ENCODE peak calls at places on chromosome 10, in eight cellular contexts. G, X, F, M, I, B, Y and A are unnamed samples.
A peak's percentile ranks its signal among the peaks of the same experiment; 100 is the strongest.

GRCh38 chr10:71239946-71240795 is 27.8 kb downstream of the UNC5B start:
- DNase-seq in G (no peak), X (peak; percentile 33), F (no peak), M (no peak), I (no peak), B (no peak), Y (no peak), A (no peak)

GRCh38 chr10:24920907-24921881 is 31.2 kb downstream of the PRTFDC1 start:
- DNase-seq in G (peak; percentile 97), X (no peak), F (peak; percentile 99), M (peak; percentile 97), I (peak; percentile 56), B (no peak), Y (peak; percentile 96), A (no peak)

GRCh38 chr10:71984798-71985388 is 20.7 kb downstream of the CHST3 start:
- DNase-seq in G (no peak), X (no peak), F (no peak), M (no peak), I (no peak), B (no peak), Y (no peak), A (no peak)

GRCh38 chr10:62388328-62388727 is 14.2 kb downstream of the ZNF365 start:
- DNase-seq in G (no peak), X (no peak), F (no peak), M (no peak), I (peak; percentile 63), B (no peak), Y (no peak), A (no peak)

GRCh38 chr10:10826125-10826524 is 191.5 kb upstream of the CELF2 start:
- DNase-seq in G (peak; percentile 81), X (no peak), F (peak; percentile 97), M (peak; percentile 97), I (no peak), B (no peak), Y (peak; percentile 77), A (no peak)

GRCh38 chr10:119474606-119475005 is 67.9 kb downstream of the RGS10 start:
- DNase-seq in G (no peak), X (no peak), F (no peak), M (no peak), I (no peak), B (no peak), Y (no peak), A (no peak)

GRCh38 chr10:88186335-88186734 is 322.9 kb downstream of the PTEN start:
- DNase-seq in G (no peak), X (no peak), F (peak; percentile 87), M (peak; percentile 67), I (no peak), B (no peak), Y (peak; percentile 39), A (no peak)

GRCh38 chr10:126663328-126663727 is 7.2 kb downstream of the C10orf90 start:
- DNase-seq in G (peak; percentile 89), X (no peak), F (no peak), M (peak; percentile 97), I (peak; percentile 86), B (no peak), Y (peak; percentile 75), A (no peak)

GRCh38 chr10:124097883-124098282 is 4.5 kb upstream of the CHST15 start:
- DNase-seq in G (no peak), X (no peak), F (no peak), M (no peak), I (no peak), B (no peak), Y (no peak), A (no peak)

GRCh38 chr10:7887417-7887816 is 69.1 kb downstream of the TAF3 start:
- DNase-seq in G (peak; percentile 51), X (no peak), F (peak; percentile 82), M (peak; percentile 47), I (no peak), B (no peak), Y (peak; percentile 69), A (no peak)

GRCh38 chr10:95655571-95656290 is 780 bp downstream of the ALDH18A1 start:
- DNase-seq in G (peak; percentile 35), X (no peak), F (peak; percentile 50), M (peak; percentile 43), I (peak; percentile 35), B (peak; percentile 47), Y (peak; percentile 76), A (no peak)

GRCh38 chr10:50604823-50605222 is 18.9 kb downstream of the SGMS1 start:
- DNase-seq in G (no peak), X (no peak), F (no peak), M (peak; percentile 46), I (no peak), B (no peak), Y (no peak), A (no peak)

GRCh38 chr10:47314416-47314970 is 7.8 kb upstream of the GDF2 start:
- DNase-seq in G (no peak), X (no peak), F (no peak), M (no peak), I (no peak), B (no peak), Y (no peak), A (no peak)

GRCh38 chr10:49039409-49039808 is 75.9 kb downstream of the VSTM4 start:
- DNase-seq in G (no peak), X (no peak), F (no peak), M (no peak), I (no peak), B (no peak), Y (no peak), A (no peak)

DNA sequence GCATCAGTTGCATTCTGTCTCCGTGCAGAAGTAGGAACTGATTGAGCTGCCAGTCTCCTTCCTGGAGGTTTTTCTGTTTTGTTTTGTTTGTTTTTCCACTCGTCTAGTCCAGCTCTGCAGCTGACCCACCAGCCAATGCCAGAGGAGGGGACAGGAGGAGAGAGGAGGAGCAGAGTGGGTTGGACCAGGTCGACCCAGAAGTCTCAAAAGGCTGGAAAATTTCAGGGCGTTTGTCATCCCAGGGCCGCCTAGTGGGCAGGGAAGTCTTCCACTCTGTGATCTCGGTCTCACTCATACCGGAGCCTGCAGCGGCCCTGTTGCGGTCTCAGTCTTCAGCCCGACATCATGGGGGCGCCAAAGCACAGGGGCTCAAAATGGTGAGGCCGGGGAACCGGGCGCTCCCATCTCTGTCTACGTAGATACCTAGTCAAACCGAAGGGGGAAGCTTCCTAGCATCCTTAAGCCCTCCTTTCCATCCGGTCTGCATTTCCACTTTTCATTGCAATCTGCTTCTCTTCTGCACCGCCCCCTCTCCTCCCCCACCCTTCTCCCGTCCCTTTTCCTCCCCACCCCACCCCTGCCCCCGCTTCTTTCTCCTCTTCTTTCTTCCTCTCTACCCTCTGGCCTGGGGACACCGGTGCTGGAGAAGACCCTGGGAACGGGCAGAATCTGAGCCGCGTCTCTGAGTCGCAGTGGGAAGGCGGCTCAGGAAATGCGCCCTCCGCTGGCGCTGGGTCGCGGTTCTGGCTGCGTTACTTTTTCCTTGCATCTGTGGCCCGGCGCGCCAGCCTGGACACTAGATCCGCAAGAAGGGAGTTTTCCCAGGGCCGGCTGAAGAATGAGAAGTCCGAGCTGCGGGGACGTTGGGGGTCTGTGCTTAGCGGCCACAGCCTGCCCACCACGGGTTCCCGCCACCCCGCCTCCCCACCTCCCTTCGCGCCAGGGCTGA is 16.2 kb upstream of the PAX2 start:
- DNase-seq in G (no peak), X (peak; percentile 70), F (peak; percentile 13), M (peak; percentile 21), I (no peak), B (peak; percentile 86), Y (peak; percentile 18), A (no peak)
- TF ChIP-seq CTCF in G (peak; percentile 39), X (peak; percentile 18), F (peak; percentile 36), M (peak; percentile 34), I (no peak), B (peak; percentile 55), Y (peak; percentile 17), A (no peak)

GRCh38 chr10:134205-134742 is 981 bp upstream of the ZMYND11 start:
- DNase-seq in G (peak; percentile 9), X (no peak), F (peak; percentile 6), M (no peak), I (no peak), B (peak; percentile 55), Y (peak; percentile 13), A (peak; percentile 57)

GRCh38 chr10:135601-136464 is 578 bp downstream of the ZMYND11 start:
- DNase-seq in G (peak; percentile 64), X (peak; percentile 57), F (peak; percentile 43), M (peak; percentile 60), I (peak; percentile 61), B (peak; percentile 65), Y (peak; percentile 72), A (peak; percentile 73)

GRCh38 chr10:136465-136762 is 1.2 kb downstream of the ZMYND11 start:
- DNase-seq in G (no peak), X (no peak), F (no peak), M (no peak), I (no peak), B (no peak), Y (no peak), A (no peak)

GRCh38 chr10:132961-133898 is 2.0 kb upstream of the ZMYND11 start:
- DNase-seq in G (peak; percentile 72), X (no peak), F (peak; percentile 74), M (peak; percentile 85), I (no peak), B (peak; percentile 18), Y (peak; percentile 50), A (no peak)

GRCh38 chr10:134743-135600 is at the start of gene ZMYND11:
- DNase-seq in G (peak; percentile 71), X (peak; percentile 64), F (peak; percentile 42), M (peak; percentile 45), I (peak; percentile 43), B (peak; percentile 85), Y (peak; percentile 64), A (peak; percentile 67)
- TF ChIP-seq CTCF in G (no peak), X (no peak), F (peak; percentile 13), M (no peak), I (no peak), B (no peak), Y (no peak), A (no peak)

GRCh38 chr10:81179805-81180452 is 642.2 kb downstream of the SH2D4B start:
- DNase-seq in G (peak; percentile 3), X (peak; percentile 29), F (peak; percentile 2), M (peak; percentile 20), I (no peak), B (peak; percentile 59), Y (no peak), A (no peak)
- TF ChIP-seq CTCF in G (peak; percentile 42), X (peak; percentile 19), F (peak; percentile 34), M (peak; percentile 31), I (peak; percentile 24), B (peak; percentile 72), Y (no peak), A (no peak)

GRCh38 chr10:52776471-52776903 is 3.9 kb upstream of the MBL2 start:
- DNase-seq in G (no peak), X (no peak), F (no peak), M (no peak), I (no peak), B (no peak), Y (no peak), A (no peak)

GRCh38 chr10:52779541-52780390 is 7.2 kb upstream of the MBL2 start:
- DNase-seq in G (peak; percentile 56), X (peak; percentile 92), F (peak; percentile 53), M (peak; percentile 65), I (peak; percentile 78), B (peak; percentile 81), Y (peak; percentile 56), A (peak; percentile 90)

GRCh38 chr10:52777414-52777813 is 4.8 kb upstream of the MBL2 start:
- DNase-seq in G (no peak), X (no peak), F (no peak), M (no peak), I (no peak), B (no peak), Y (no peak), A (no peak)

GRCh38 chr10:52780391-52781155 is 8.0 kb upstream of the MBL2 start:
- DNase-seq in G (no peak), X (no peak), F (no peak), M (no peak), I (no peak), B (no peak), Y (no peak), A (no peak)

GRCh38 chr10:52778511-52779392 is 6.2 kb upstream of the MBL2 start:
- DNase-seq in G (peak; percentile 35), X (peak; percentile 27), F (peak; percentile 18), M (peak; percentile 49), I (no peak), B (peak; percentile 49), Y (peak; percentile 38), A (no peak)
- TF ChIP-seq CTCF in G (peak; percentile 82), X (peak; percentile 68), F (peak; percentile 46), M (peak; percentile 63), I (peak; percentile 52), B (peak; percentile 50), Y (peak; percentile 64), A (peak; percentile 18)